ENCODE peak calls at places on chromosomes 3 and 15, in four cellular contexts. O, S, Y and X are unnamed samples.

GRCh38 chr3:154730221-154730620 is 300.2 kb upstream of the GPR149 start:
- DNase-seq in O (no peak), Y (no peak), S (no peak), X (no peak)

GRCh38 chr3:63993653-63994079 is 29.6 kb downstream of the PSMD6 start:
- DNase-seq in Y (peak), O (peak), S (peak), X (peak)

GRCh38 chr15:68311464-68311835 is 33.9 kb downstream of the FEM1B start:
- DNase-seq in S (no peak), O (no peak), Y (no peak), X (peak)

GRCh38 chr3:160869825-160870224 is 113.8 kb downstream of the PPM1L start:
- DNase-seq in O (no peak), Y (no peak), S (no peak), X (no peak)

GRCh38 chr15:24986653-24987052 is 31.9 kb downstream of the SNRPN start:
- DNase-seq in Y (no peak), O (no peak), S (no peak), X (no peak)

GRCh38 chr15:90200534-90201139 is 493 bp upstream of the SEMA4B start:
- DNase-seq in Y (no peak), O (peak), S (peak), X (no peak)

GRCh38 chr3:94004301-94004910 is 24.0 kb downstream of the STX19 start:
- DNase-seq in O (peak), Y (peak), S (no peak), X (no peak)

GRCh38 chr3:180036678-180037455 is at the start of gene PEX5L:
- DNase-seq in O (peak), Y (no peak), S (peak), X (peak)

GRCh38 chr3:25820372-25820771 is 30.5 kb downstream of the OXSM start:
- DNase-seq in Y (no peak), S (no peak), O (peak), X (peak)

GRCh38 chr3:99659965-99660364 is 21.6 kb downstream of the COL8A1 start:
- DNase-seq in S (no peak), Y (no peak), O (no peak), X (no peak)

GRCh38 chr3:97817965-97818364 is 3.8 kb upstream of the CRYBG3 start:
- DNase-seq in Y (no peak), O (no peak), S (peak), X (no peak)

GRCh38 chr3:69260216-69260787 is 125.6 kb downstream of the FRMD4B start:
- DNase-seq in S (no peak), Y (no peak), O (no peak), X (no peak)

GRCh38 chr3:50365080-50365841 is 5.9 kb upstream of the TMEM115 start:
- DNase-seq in S (peak), Y (peak), O (peak), X (peak)

GRCh38 chr15:63514533-63514943 is 10.1 kb downstream of the USP3 start:
- DNase-seq in O (no peak), S (no peak), Y (no peak), X (no peak)

GRCh38 chr15:28935316-28935715 is 49.5 kb downstream of the APBA2 start:
- DNase-seq in S (no peak), O (peak), Y (no peak), X (peak)

GRCh38 chr3:114178770-114179368 is at the start of gene DRD3:
- DNase-seq in Y (no peak), S (no peak), O (peak), X (no peak)

GRCh38 chr3:100882571-100882981 is 110.6 kb downstream of the ABI3BP start:
- DNase-seq in Y (no peak), S (no peak), O (no peak), X (no peak)

GRCh38 chr3:25594007-25594502 is 70.7 kb downstream of the TOP2B start:
- DNase-seq in S (peak), Y (no peak), O (peak), X (no peak)